ENCODE peak calls at places on chromosomes 2 and 18, in four cellular contexts. R is PC-3, M is OCI-LY7, U is PC-9. F is an unnamed sample.

GRCh38 chr2:66414896-66415295 is 20.0 kb upstream of the MEIS1 start:
- DNase-seq in R (no peak), M (no peak), U (no peak), F (no peak)

GRCh38 chr2:100819365-100820345 is at the start of gene NPAS2:
- DNase-seq in R (peak; percentile 63), M (no peak), U (no peak), F (peak; percentile 36)

GRCh38 chr2:172249986-172250385 is 147.3 kb upstream of the DLX2 start:
- DNase-seq in R (peak; percentile 89), M (no peak), U (peak; percentile 64), F (no peak)

GRCh38 chr18:77114564-77115391 is 17.8 kb downstream of the MBP start:
- DNase-seq in R (no peak), M (no peak), U (no peak), F (peak; percentile 67)

GRCh38 chr2:144501118-144501517 is 18.8 kb downstream of the ZEB2 start:
- DNase-seq in R (peak; percentile 26), M (no peak), U (no peak), F (no peak)

GRCh38 chr2:197339496-197340220 is 29.1 kb upstream of the ANKRD44 start:
- DNase-seq in R (no peak), M (no peak), U (no peak), F (no peak)

GRCh38 chr2:124804014-124804940 is 779.2 kb downstream of the CNTNAP5 start:
- DNase-seq in R (peak; percentile 46), M (peak; percentile 56), U (no peak), F (peak; percentile 39)

GRCh38 chr2:63871864-63872263 is 30.2 kb downstream of the UGP2 start:
- DNase-seq in R (peak; percentile 53), M (no peak), U (no peak), F (no peak)

GRCh38 chr2:62270728-62271127 is 74.8 kb downstream of the B3GNT2 start:
- DNase-seq in R (no peak), M (no peak), U (no peak), F (no peak)

GRCh38 chr2:186903183-186903582 is 54.2 kb upstream of the ZSWIM2 start:
- DNase-seq in R (peak; percentile 38), M (no peak), U (no peak), F (no peak)

GRCh38 chr2:46270384-46270783 is 26.8 kb upstream of the EPAS1 start:
- DNase-seq in R (no peak), M (no peak), U (no peak), F (no peak)

GRCh38 chr2:229714080-229714735 is at the start of gene DNER:
- DNase-seq in R (peak; percentile 24), M (peak; percentile 11), U (no peak), F (peak; percentile 86)

GRCh38 chr18:39842042-39842791 is 2112.8 kb upstream of the PIK3C3 start:
- DNase-seq in R (no peak), M (no peak), U (no peak), F (no peak)

GRCh38 chr2:108905906-108906305 is 83.1 kb downstream of the EDAR start:
- DNase-seq in R (no peak), M (no peak), U (no peak), F (no peak)

GRCh38 chr2:26848336-26849055 is 564 bp downstream of the DPYSL5 start:
- DNase-seq in R (no peak), M (no peak), U (no peak), F (peak; percentile 65)

GRCh38 chr2:223122706-223123265 is 70.8 kb downstream of the KCNE4 start:
- DNase-seq in R (no peak), M (no peak), U (peak; percentile 60), F (no peak)

GRCh38 chr18:47254341-47254939 is 3.0 kb upstream of the SKOR2 start:
- DNase-seq in R (peak; percentile 8), M (no peak), U (no peak), F (peak; percentile 48)

GRCh38 chr2:178880257-178880656 is 73.0 kb upstream of the TTN start:
- DNase-seq in R (no peak), M (no peak), U (no peak), F (no peak)
- TF ChIP-seq CTCF in R (no peak), M (no peak), U (no peak), F (no peak)

GRCh38 chr2:56288863-56289580 is 105.2 kb downstream of the CCDC85A start:
- DNase-seq in R (peak; percentile 25), M (no peak), U (no peak), F (no peak)
- TF ChIP-seq CTCF in R (peak; percentile 31), M (no peak), U (no peak), F (no peak)

GRCh38 chr2:177147834-177148233 is 64.8 kb upstream of the HNRNPA3 start:
- DNase-seq in R (peak; percentile 10), M (no peak), U (no peak), F (no peak)

GRCh38 chr2:177143444-177143843 is 69.2 kb upstream of the HNRNPA3 start:
- DNase-seq in R (peak; percentile 55), M (no peak), U (no peak), F (no peak)

GRCh38 chr2:177147093-177147694 is 65.4 kb upstream of the HNRNPA3 start:
- DNase-seq in R (peak; percentile 77), M (peak; percentile 61), U (peak; percentile 57), F (peak; percentile 50)

GRCh38 chr2:177149155-177149503 is 63.5 kb upstream of the HNRNPA3 start:
- DNase-seq in R (no peak), M (no peak), U (no peak), F (no peak)

GRCh38 chr2:177148477-177149154 is 64.0 kb upstream of the HNRNPA3 start:
- DNase-seq in R (peak; percentile 88), M (peak; percentile 75), U (peak; percentile 76), F (peak; percentile 59)
- TF ChIP-seq CTCF in R (peak; percentile 95), M (peak; percentile 98), U (peak; percentile 97), F (peak; percentile 94)

GRCh38 chr2:173708757-173709156 is 256.4 kb downstream of the SP3 start:
- DNase-seq in R (no peak), M (no peak), U (no peak), F (no peak)

GRCh38 chr2:173711816-173712215 is 253.4 kb downstream of the SP3 start:
- DNase-seq in R (no peak), M (no peak), U (no peak), F (no peak)

DNA sequence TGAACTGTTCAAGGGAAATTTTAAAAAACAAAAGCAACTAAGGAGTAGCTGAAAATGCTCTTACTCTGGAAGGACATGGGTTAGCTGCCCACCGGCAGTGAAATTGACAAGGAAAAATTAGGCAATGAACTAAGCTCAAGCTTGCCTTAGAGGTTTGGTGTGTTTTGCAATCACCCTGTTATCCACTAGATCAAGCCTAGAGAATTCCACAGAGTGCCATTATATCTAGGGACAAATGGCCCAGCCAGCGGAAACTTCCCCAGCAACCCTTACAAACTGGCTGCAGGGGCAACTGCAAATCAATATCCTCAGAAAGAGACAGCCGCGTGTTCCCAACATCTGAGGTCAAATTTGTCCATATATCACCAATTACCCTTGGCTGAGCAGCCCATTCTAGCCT is 258.2 kb downstream of the SP3 start:
- DNase-seq in R (no peak), M (no peak), U (no peak), F (no peak)
- TF ChIP-seq CTCF in R (no peak), M (no peak), U (no peak), F (no peak)

GRCh38 chr2:98145070-98145469 is 58.1 kb downstream of the VWA3B start:
- DNase-seq in R (no peak), M (no peak), U (no peak), F (no peak)
- TF ChIP-seq CTCF in R (no peak), M (no peak), U (no peak), F (no peak)

F was measured in GM20000.